ENCODE peak calls at places on chromosomes 7 and 10, in nine cellular contexts. One of them, this sample, is unnamed. For H3K4me1, the result is how much of the 10 kb centered on the place peaks cover.

GRCh38 chr10:118290471-118290995 is 51.6 kb downstream of the FAM204A start:
- DNase-seq in kidney: no peak
- DNase-seq in endodermal cell: no peak
- DNase-seq in breast epithelium: no peak
- DNase-seq in GM23338: no peak
- DNase-seq in IMR-90: no peak
- DNase-seq in pancreas: no peak
- DNase-seq in A549: no peak
- DNase-seq in BE2C: no peak
- DNase-seq in this sample: no peak

GRCh38 chr10:47031251-47031952 is 120.2 kb downstream of the PTPN20 start:
- DNase-seq in endodermal cell: peak
- DNase-seq in IMR-90: no peak
- DNase-seq in breast epithelium: peak
- DNase-seq in GM23338: peak
- DNase-seq in pancreas: peak
- DNase-seq in BE2C: peak
- DNase-seq in A549: peak
- DNase-seq in kidney: no peak
- DNase-seq in this sample: no peak

GRCh38 chr10:114519306-114519669 is 115.0 kb upstream of the AFAP1L2 start:
- DNase-seq in endodermal cell: no peak
- DNase-seq in pancreas: peak
- DNase-seq in A549: peak
- DNase-seq in breast epithelium: peak
- DNase-seq in GM23338: no peak
- DNase-seq in kidney: no peak
- DNase-seq in BE2C: no peak
- DNase-seq in IMR-90: no peak
- DNase-seq in this sample: peak

GRCh38 chr10:92131271-92131820 is 159.5 kb downstream of the CPEB3 start:
- DNase-seq in BE2C: no peak
- DNase-seq in IMR-90: no peak
- DNase-seq in pancreas: no peak
- DNase-seq in breast epithelium: no peak
- DNase-seq in endodermal cell: no peak
- DNase-seq in GM23338: no peak
- DNase-seq in kidney: no peak
- DNase-seq in A549: peak
- DNase-seq in this sample: no peak

GRCh38 chr7:29851487-29851886 is 45.2 kb downstream of the WIPF3 start:
- DNase-seq in kidney: no peak
- DNase-seq in endodermal cell: no peak
- DNase-seq in BE2C: no peak
- DNase-seq in A549: no peak
- DNase-seq in pancreas: peak
- DNase-seq in IMR-90: no peak
- DNase-seq in GM23338: no peak
- DNase-seq in breast epithelium: no peak
- DNase-seq in this sample: no peak

GRCh38 chr10:132765435-132765834 is 20.5 kb downstream of the NKX6-2 start:
- DNase-seq in BE2C: no peak
- DNase-seq in pancreas: no peak
- DNase-seq in kidney: no peak
- DNase-seq in GM23338: no peak
- DNase-seq in breast epithelium: no peak
- DNase-seq in A549: no peak
- DNase-seq in IMR-90: no peak
- DNase-seq in endodermal cell: no peak
- DNase-seq in this sample: no peak

GRCh38 chr10:62501547-62501946 is 127.4 kb downstream of the ZNF365 start:
- DNase-seq in A549: no peak
- DNase-seq in breast epithelium: no peak
- DNase-seq in pancreas: no peak
- DNase-seq in IMR-90: peak
- DNase-seq in endodermal cell: no peak
- DNase-seq in GM23338: no peak
- DNase-seq in BE2C: no peak
- DNase-seq in kidney: no peak
- DNase-seq in this sample: no peak

GRCh38 chr7:20435305-20435704 is 104.6 kb downstream of the ITGB8 start:
- DNase-seq in BE2C: no peak
- DNase-seq in kidney: peak
- DNase-seq in IMR-90: no peak
- DNase-seq in endodermal cell: no peak
- DNase-seq in GM23338: no peak
- DNase-seq in breast epithelium: no peak
- DNase-seq in A549: no peak
- DNase-seq in pancreas: no peak
- DNase-seq in this sample: peak

GRCh38 chr7:101557978-101558741 is 70.9 kb downstream of the MYL10 start:
- DNase-seq in BE2C: no peak
- DNase-seq in A549: no peak
- DNase-seq in endodermal cell: peak
- DNase-seq in pancreas: no peak
- DNase-seq in GM23338: no peak
- DNase-seq in kidney: no peak
- DNase-seq in breast epithelium: no peak
- DNase-seq in IMR-90: no peak
- DNase-seq in this sample: no peak

GRCh38 chr7:31633894-31634494 is 53.0 kb upstream of the PPP1R17 start:
- DNase-seq in breast epithelium: peak
- DNase-seq in BE2C: peak
- DNase-seq in GM23338: peak
- DNase-seq in A549: peak
- DNase-seq in kidney: no peak
- DNase-seq in pancreas: peak
- DNase-seq in endodermal cell: peak
- DNase-seq in IMR-90: peak
- DNase-seq in this sample: peak

DNA sequence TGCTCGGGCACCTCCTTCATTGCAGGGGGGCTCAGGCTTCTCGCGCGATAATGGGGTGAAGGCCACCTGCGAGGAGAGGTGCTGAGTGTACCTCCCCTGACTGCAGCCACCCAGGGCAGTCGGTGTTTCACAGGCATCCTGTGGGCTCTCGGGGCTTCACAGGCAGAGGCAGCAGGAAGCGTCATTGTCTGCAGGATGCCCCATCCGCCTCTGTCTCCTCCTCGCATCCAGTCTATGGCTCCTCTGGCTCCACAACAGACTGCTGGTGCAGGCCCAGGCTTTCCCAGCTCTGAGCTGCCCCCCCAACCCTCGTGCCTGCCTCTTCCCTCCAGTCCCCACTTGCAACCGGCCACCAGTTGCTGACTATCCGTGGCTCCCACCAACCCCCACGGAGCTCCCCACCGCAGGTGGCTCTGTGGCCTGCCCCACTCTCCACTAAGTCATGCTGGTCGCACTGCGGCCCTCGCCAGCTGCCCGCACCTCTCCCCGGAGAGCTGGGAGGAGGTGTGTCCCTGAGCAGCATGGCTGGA is 36.5 kb downstream of the CAMK2B start:
- DNase-seq in A549: no peak
- DNase-seq in endodermal cell: peak
- DNase-seq in kidney: peak
- DNase-seq in IMR-90: no peak
- DNase-seq in GM23338: no peak
- DNase-seq in BE2C: peak
- DNase-seq in pancreas: peak
- DNase-seq in breast epithelium: peak
- DNase-seq in this sample: no peak
- H3K4me1 ChIP-seq in A549: under half
- H3K4me1 ChIP-seq in endodermal cell: under half
- H3K4me1 ChIP-seq in kidney: under half
- H3K4me1 ChIP-seq in IMR-90: under half
- H3K4me1 ChIP-seq in GM23338: under half
- H3K4me1 ChIP-seq in BE2C: under half
- H3K4me1 ChIP-seq in pancreas: under half
- H3K4me1 ChIP-seq in breast epithelium: under half
- H3K4me1 ChIP-seq in this sample: under half

GRCh38 chr7:66118603-66119002 is 4.0 kb downstream of the CRCP start:
- DNase-seq in GM23338: no peak
- DNase-seq in pancreas: no peak
- DNase-seq in endodermal cell: no peak
- DNase-seq in BE2C: no peak
- DNase-seq in IMR-90: no peak
- DNase-seq in breast epithelium: no peak
- DNase-seq in kidney: no peak
- DNase-seq in A549: no peak
- DNase-seq in this sample: no peak
- H3K4me1 ChIP-seq in GM23338: under half
- H3K4me1 ChIP-seq in pancreas: under half
- H3K4me1 ChIP-seq in endodermal cell: under half
- H3K4me1 ChIP-seq in BE2C: under half
- H3K4me1 ChIP-seq in IMR-90: under half
- H3K4me1 ChIP-seq in breast epithelium: under half
- H3K4me1 ChIP-seq in kidney: under half
- H3K4me1 ChIP-seq in A549: under half
- H3K4me1 ChIP-seq in this sample: under half

DNA sequence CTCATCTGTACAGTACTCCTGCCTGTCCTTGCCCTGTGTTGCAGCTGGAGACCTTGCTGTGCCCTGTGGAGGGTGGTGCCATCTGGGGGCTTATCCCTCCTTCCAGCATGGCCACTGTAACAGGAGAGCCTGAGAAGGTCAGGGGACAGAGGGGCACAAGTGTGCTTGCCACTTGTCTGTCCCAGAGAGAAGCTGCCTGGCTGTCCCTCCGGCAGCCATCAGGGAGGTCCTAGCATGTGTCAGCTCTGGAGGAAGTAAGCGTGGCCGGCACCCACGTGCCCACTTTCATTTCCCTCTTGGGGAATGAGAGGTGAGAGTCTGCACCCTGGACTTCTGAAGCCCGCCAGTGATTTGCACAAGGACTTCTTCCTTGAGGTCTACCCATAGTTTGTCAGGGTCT is 97.0 kb upstream of the PPIF start:
- DNase-seq in GM23338: no peak
- DNase-seq in breast epithelium: no peak
- DNase-seq in IMR-90: no peak
- DNase-seq in kidney: no peak
- DNase-seq in endodermal cell: no peak
- DNase-seq in A549: no peak
- DNase-seq in BE2C: no peak
- DNase-seq in pancreas: peak
- DNase-seq in this sample: peak
- H3K4me1 ChIP-seq in GM23338: under half
- H3K4me1 ChIP-seq in breast epithelium: under half
- H3K4me1 ChIP-seq in IMR-90: under half
- H3K4me1 ChIP-seq in kidney: under half
- H3K4me1 ChIP-seq in endodermal cell: under half
- H3K4me1 ChIP-seq in A549: under half
- H3K4me1 ChIP-seq in BE2C: half or more
- H3K4me1 ChIP-seq in pancreas: under half
- H3K4me1 ChIP-seq in this sample: under half

GRCh38 chr7:120056227-120056626 is 216.7 kb upstream of the KCND2 start:
- DNase-seq in endodermal cell: no peak
- DNase-seq in kidney: no peak
- DNase-seq in A549: no peak
- DNase-seq in breast epithelium: no peak
- DNase-seq in GM23338: no peak
- DNase-seq in BE2C: no peak
- DNase-seq in pancreas: no peak
- DNase-seq in IMR-90: no peak
- DNase-seq in this sample: no peak
- H3K4me1 ChIP-seq in endodermal cell: under half
- H3K4me1 ChIP-seq in kidney: under half
- H3K4me1 ChIP-seq in A549: under half
- H3K4me1 ChIP-seq in breast epithelium: under half
- H3K4me1 ChIP-seq in GM23338: under half
- H3K4me1 ChIP-seq in BE2C: under half
- H3K4me1 ChIP-seq in pancreas: under half
- H3K4me1 ChIP-seq in IMR-90: under half
- H3K4me1 ChIP-seq in this sample: under half

DNA sequence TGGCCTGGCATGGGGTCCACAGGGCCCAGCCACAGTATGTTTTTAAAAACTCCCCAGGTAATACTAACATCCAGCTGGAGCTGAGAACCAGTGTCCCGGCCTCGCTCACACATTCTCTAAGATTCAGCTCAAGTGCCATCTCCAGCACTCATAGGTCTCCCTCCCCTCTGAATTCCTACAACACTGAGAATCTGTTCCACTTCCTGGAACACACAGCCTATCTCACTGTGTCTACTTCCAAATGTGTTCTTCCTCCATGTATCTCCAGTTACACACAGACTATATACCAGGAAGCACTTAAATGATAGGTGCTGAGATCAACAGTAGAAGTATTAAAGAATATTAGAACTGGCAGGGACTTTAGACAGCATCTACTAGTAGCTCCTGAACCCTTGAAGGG is 10.7 kb downstream of the GOT1 start:
- DNase-seq in breast epithelium: no peak
- DNase-seq in pancreas: no peak
- DNase-seq in GM23338: no peak
- DNase-seq in kidney: no peak
- DNase-seq in IMR-90: no peak
- DNase-seq in A549: no peak
- DNase-seq in BE2C: no peak
- DNase-seq in endodermal cell: no peak
- DNase-seq in this sample: no peak
- H3K4me1 ChIP-seq in breast epithelium: under half
- H3K4me1 ChIP-seq in pancreas: under half
- H3K4me1 ChIP-seq in GM23338: under half
- H3K4me1 ChIP-seq in kidney: under half
- H3K4me1 ChIP-seq in IMR-90: under half
- H3K4me1 ChIP-seq in A549: under half
- H3K4me1 ChIP-seq in BE2C: under half
- H3K4me1 ChIP-seq in endodermal cell: under half
- H3K4me1 ChIP-seq in this sample: under half

DNA sequence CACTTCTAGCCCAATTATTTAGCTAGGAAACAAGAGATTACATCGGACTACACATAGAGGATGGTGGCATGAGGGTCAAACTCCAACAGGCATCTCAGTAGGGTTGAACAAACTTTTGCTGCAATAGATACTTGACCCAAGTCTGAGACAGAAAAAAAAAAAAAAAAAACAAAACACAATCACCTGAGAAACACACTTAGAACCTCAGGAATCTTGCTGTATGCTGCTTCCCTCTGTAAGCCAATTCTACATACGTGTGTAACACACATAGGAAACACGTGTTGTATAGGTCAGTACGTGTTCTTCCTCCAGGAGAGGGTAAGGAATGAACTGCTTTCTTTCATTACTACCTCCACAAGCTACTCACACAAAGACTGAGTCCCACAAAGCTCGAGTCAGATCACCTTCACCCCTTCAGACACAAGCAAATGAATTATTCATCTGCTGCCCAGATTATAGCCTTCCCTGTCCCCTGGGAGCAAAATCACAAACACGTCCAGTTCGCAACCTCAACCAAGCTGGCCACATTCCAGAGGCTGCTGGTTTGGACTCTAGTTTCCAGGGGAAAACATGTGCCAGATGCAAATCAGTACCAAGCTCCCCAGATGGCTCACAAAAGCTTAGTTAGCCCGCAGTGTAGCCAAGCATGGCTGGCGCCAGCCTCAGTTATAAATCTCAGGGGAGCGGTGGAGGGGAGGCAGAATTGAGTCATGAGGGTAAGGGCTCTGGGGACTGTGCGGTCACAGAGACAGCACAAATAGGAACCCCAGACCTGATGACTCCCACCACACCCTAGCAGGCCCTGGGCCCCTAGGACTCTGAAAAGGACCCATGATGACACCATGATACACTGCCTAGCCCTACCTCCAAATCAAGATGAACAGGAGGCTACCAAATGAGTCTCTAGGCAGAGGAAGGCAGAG is 15.1 kb downstream of the PSAP start:
- DNase-seq in A549: no peak
- DNase-seq in kidney: peak
- DNase-seq in BE2C: peak
- DNase-seq in GM23338: no peak
- DNase-seq in endodermal cell: no peak
- DNase-seq in pancreas: peak
- DNase-seq in breast epithelium: no peak
- DNase-seq in IMR-90: peak
- DNase-seq in this sample: no peak
- H3K4me1 ChIP-seq in A549: half or more
- H3K4me1 ChIP-seq in kidney: half or more
- H3K4me1 ChIP-seq in BE2C: under half
- H3K4me1 ChIP-seq in GM23338: under half
- H3K4me1 ChIP-seq in endodermal cell: under half
- H3K4me1 ChIP-seq in pancreas: under half
- H3K4me1 ChIP-seq in breast epithelium: under half
- H3K4me1 ChIP-seq in IMR-90: under half
- H3K4me1 ChIP-seq in this sample: under half

This sample was measured in lung.